ENCODE peak calls at places on chromosomes 13 and 19, in four cellular contexts. B is GM12878, T is K562, N is HepG2. C is an unnamed sample.

GRCh38 chr19:3358919-3359849 is 7.2 kb upstream of the NFIC start:
- DNase-seq in N (no peak), T (peak), B (no peak), C (no peak)

GRCh38 chr19:43765109-43765876 is 10.5 kb upstream of the SMG9 start:
- DNase-seq in B (peak), T (peak), N (peak), C (no peak)

GRCh38 chr13:81275666-81276258 is 934.8 kb upstream of the SPRY2 start:
- DNase-seq in B (no peak), N (no peak), T (peak), C (peak)

GRCh38 chr19:28502879-28503734 is 709.8 kb downstream of the UQCRFS1 start:
- DNase-seq in T (no peak), B (no peak), N (no peak), C (no peak)

GRCh38 chr19:4373601-4374441 is 26.5 kb downstream of the SH3GL1 start:
- DNase-seq in T (no peak), N (no peak), B (no peak), C (no peak)

GRCh38 chr13:106916329-106916728 is 348.4 kb upstream of the ARGLU1 start:
- DNase-seq in N (no peak), B (no peak), T (no peak), C (no peak)

GRCh38 chr13:112106467-112107141 is 39.7 kb downstream of the SOX1 start:
- DNase-seq in N (peak), B (no peak), T (no peak), C (peak)

GRCh38 chr19:30175987-30176386 is 196.2 kb upstream of the ZNF536 start:
- DNase-seq in N (no peak), B (no peak), T (no peak), C (no peak)

GRCh38 chr13:99230991-99231390 is 27.2 kb downstream of the GPR18 start:
- DNase-seq in N (no peak), B (no peak), T (no peak), C (no peak)

GRCh38 chr13:24670927-24671326 is 9.3 kb upstream of the ATP12A start:
- DNase-seq in N (no peak), T (peak), B (no peak), C (peak)

GRCh38 chr13:28601581-28601980 is 57.3 kb upstream of the POMP start:
- DNase-seq in N (no peak), B (no peak), T (no peak), C (no peak)

GRCh38 chr19:18776288-18776594 is 14.9 kb downstream of the COMP start:
- DNase-seq in N (no peak), B (no peak), T (peak), C (no peak)

GRCh38 chr13:94246495-94246894 is 233.0 kb downstream of the DCT start:
- DNase-seq in T (no peak), N (no peak), B (no peak), C (no peak)

GRCh38 chr19:12672744-12673143 is 6.1 kb downstream of the WDR83 start:
- DNase-seq in B (no peak), T (no peak), N (no peak), C (no peak)

GRCh38 chr19:48499352-48500090 is 12.1 kb downstream of the LMTK3 start:
- DNase-seq in B (no peak), N (no peak), T (no peak), C (no peak)

GRCh38 chr19:18282021-18282787 is 782 bp upstream of the JUND start:
- DNase-seq in N (peak), B (no peak), T (no peak), C (no peak)

GRCh38 chr13:90918551-90918950 is 428.9 kb upstream of the MIR17HG start:
- DNase-seq in B (no peak), T (no peak), N (no peak), C (no peak)

GRCh38 chr13:26923824-26924605 is 163.4 kb upstream of the GPR12 start:
- DNase-seq in N (no peak), T (no peak), B (no peak), C (no peak)

GRCh38 chr13:40149611-40150283 is 494.3 kb downstream of the COG6 start:
- DNase-seq in N (no peak), T (no peak), B (no peak), C (no peak)

GRCh38 chr19:12723383-12723642 is 419 bp downstream of the TNPO2 start:
- DNase-seq in T (no peak), B (no peak), N (no peak), C (no peak)

GRCh38 chr13:39144941-39145533 is 106.8 kb downstream of the NHLRC3 start:
- DNase-seq in N (no peak), B (no peak), T (peak), C (peak)

GRCh38 chr19:48726573-48726972 is 7.0 kb upstream of the MAMSTR start:
- DNase-seq in N (no peak), T (no peak), B (no peak), C (no peak)

GRCh38 chr19:39509233-39509632 is 5.7 kb upstream of the SELENOV start:
- DNase-seq in T (no peak), N (no peak), B (no peak), C (no peak)

GRCh38 chr13:90272356-90272755 is 1075.1 kb upstream of the MIR17HG start:
- DNase-seq in B (no peak), T (no peak), N (no peak), C (no peak)

GRCh38 chr13:98440390-98441055 is 136.4 kb downstream of the STK24 start:
- DNase-seq in B (no peak), N (no peak), T (no peak), C (no peak)

GRCh38 chr13:74070065-74070464 is 64.1 kb downstream of the KLF12 start:
- DNase-seq in B (peak), N (no peak), T (no peak), C (no peak)

GRCh38 chr19:23956051-23956450 is 41.4 kb downstream of the ZNF726 start:
- DNase-seq in T (no peak), B (no peak), N (no peak), C (no peak)

GRCh38 chr13:37369618-37370017 is 228.9 kb downstream of the POSTN start:
- DNase-seq in T (no peak), B (no peak), N (no peak), C (no peak)

GRCh38 chr19:453606-454005 is 7.2 kb downstream of the SHC2 start:
- DNase-seq in T (no peak), N (no peak), B (no peak), C (no peak)

GRCh38 chr13:35484384-35484783 is 7.9 kb upstream of the MAB21L1 start:
- DNase-seq in N (no peak), T (no peak), B (no peak), C (no peak)

GRCh38 chr19:1747285-1748114 is 5.8 kb upstream of the ONECUT3 start:
- DNase-seq in T (peak), N (peak), B (no peak), C (peak)
- TF ChIP-seq CREB1 in T (peak), N (no peak), B (no peak), C (no peak)

DNA sequence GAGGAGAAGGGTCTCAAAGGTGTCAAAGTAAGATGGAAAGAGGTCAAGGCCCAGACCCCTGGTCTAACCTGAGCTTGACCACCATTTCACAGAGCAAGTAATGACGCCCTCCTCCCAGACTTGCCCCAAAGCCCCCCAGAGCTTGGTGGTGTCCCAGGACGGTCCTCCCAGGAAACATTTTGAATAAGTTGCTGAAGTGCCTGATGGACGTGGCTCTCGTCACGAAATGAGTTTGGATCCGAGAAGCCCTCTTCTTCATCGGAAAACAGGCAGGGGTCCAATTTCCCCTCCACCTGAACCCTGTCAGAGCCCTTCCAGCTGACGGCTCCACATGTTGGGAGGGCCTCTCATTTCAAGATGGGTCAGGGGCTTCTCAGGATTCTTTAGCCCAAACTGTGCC is 54.5 kb upstream of the TPM4 start:
- DNase-seq in B (no peak), T (no peak), N (no peak), C (no peak)
- TF ChIP-seq NR2C2 in B (no peak), T (no peak), N (no peak), C (no peak)

DNA sequence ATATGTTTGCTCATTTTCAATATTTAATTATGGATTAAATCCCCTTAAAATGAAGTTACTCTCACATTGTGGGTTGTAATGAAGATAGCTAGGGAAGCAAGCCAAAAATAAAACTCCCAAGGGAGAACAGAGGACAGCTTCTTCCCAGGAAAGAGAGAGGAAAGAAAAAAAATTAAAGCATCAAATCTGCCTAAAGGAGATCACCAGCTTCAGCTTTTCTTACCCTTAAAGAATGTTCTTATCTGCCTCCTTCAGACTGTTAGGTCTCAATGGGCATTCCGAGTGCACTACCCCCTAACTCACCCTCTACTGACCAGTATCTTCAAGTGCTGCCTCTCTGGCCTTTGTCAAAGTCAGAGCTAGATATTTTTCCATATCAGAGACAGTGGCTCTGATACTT is 55.2 kb downstream of the XPO4 start:
- DNase-seq in B (no peak), N (no peak), T (peak), C (no peak)
- TF ChIP-seq CREB1 in B (no peak), N (no peak), T (no peak), C (no peak)

DNA sequence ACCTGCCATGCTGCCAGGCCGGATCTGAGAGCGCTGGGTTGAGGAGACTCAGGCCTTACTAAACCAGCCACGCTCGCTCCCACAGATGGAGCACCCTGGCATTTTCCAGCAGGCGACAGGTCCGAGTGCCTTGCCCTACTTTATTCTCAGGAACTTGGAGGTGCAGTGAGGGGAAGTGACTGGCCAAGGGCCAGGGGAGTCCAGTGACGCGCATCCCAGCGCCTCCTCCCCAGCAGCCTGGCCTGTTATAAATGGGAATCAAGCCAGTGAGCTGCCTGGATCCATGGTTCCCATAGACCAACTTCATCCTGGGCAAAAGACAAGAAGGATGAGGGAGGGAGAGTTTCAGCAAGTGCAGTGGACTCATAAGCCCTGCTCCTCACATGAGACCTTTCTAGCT is 35.5 kb downstream of the TMED1 start:
- DNase-seq in B (no peak), T (no peak), N (no peak), C (no peak)
- TF ChIP-seq NR2C2 in B (no peak), T (no peak), N (no peak), C (no peak)

GRCh38 chr13:100594731-100595130 is 6.1 kb upstream of the GGACT start:
- DNase-seq in B (no peak), N (peak), T (peak), C (peak)

GRCh38 chr13:100596516-100596915 is 7.9 kb upstream of the GGACT start:
- DNase-seq in B (no peak), N (no peak), T (no peak), C (no peak)

GRCh38 chr13:100597253-100597652 is 8.7 kb upstream of the GGACT start:
- DNase-seq in N (no peak), T (no peak), B (no peak), C (no peak)

GRCh38 chr13:100589178-100589725 is 663 bp upstream of the GGACT start:
- DNase-seq in N (no peak), T (no peak), B (no peak), C (no peak)

DNA sequence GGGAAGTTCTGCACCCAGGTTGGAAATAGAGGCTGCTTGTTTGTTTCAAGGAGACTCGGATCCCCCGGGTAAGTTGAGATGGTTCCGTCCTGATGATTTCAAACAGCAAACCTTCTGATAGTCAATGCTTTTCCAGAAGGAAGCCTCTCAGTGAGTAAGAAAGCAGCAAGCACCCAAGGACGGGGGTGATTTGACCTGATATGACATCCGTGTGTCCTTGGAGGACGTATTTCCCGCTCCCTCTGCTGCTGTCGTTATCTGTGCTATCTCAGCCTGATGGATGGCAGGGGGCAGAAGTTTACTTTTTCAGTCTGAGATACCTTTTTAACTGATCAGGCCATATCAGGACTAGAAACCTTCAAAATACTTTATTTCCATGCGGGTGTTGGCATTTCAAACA is 5.7 kb upstream of the GGACT start:
- DNase-seq in T (peak), N (no peak), B (no peak), C (no peak)
- TF ChIP-seq CREB1 in T (no peak), N (no peak), B (no peak), C (no peak)

GRCh38 chr13:30464496-30465351 is 1.0 kb downstream of the HMGB1 start:
- DNase-seq in N (peak), T (peak), B (no peak), C (peak)
- TF ChIP-seq NR2C2 in N (no peak), T (no peak), B (no peak), C (no peak)